ENCODE peak calls at places on chromosomes 2 and 18, in nine cellular contexts. Y, G, X, R, Z, J, S, E and O are unnamed samples.

GRCh38 chr2:222391866-222392265 is 32.5 kb upstream of the SGPP2 start:
- DNase-seq in Y (no peak), G (no peak), X (no peak), R (no peak), Z (no peak), J (no peak), S (no peak), E (no peak), O (no peak)

GRCh38 chr2:22992446-22992845 is 392.5 kb upstream of the KLHL29 start:
- DNase-seq in Y (no peak), G (no peak), X (no peak), R (no peak), Z (no peak), J (no peak), S (no peak), E (no peak), O (no peak)

GRCh38 chr18:59155140-59155539 is 15.5 kb downstream of the SEC11C start:
- DNase-seq in Y (no peak), G (no peak), X (no peak), R (no peak), Z (no peak), J (no peak), S (no peak), E (no peak), O (no peak)

GRCh38 chr18:69954719-69955118 is 7.0 kb upstream of the CD226 start:
- DNase-seq in Y (no peak), G (no peak), X (no peak), R (no peak), Z (no peak), J (no peak), S (no peak), E (no peak), O (no peak)

GRCh38 chr18:68461635-68462034 is 253.3 kb downstream of the TMX3 start:
- DNase-seq in Y (no peak), G (no peak), X (no peak), R (no peak), Z (no peak), J (no peak), S (no peak), E (no peak), O (no peak)

GRCh38 chr2:149082781-149083180 is 44.3 kb downstream of the LYPD6B start:
- DNase-seq in Y (no peak), G (no peak), X (no peak), R (no peak), Z (peak), J (no peak), S (no peak), E (no peak), O (no peak)

GRCh38 chr2:133667085-133667484 is 98.8 kb upstream of the NCKAP5 start:
- DNase-seq in Y (no peak), G (no peak), X (no peak), R (no peak), Z (no peak), J (no peak), S (no peak), E (no peak), O (no peak)

GRCh38 chr2:26976242-26976641 is 5.8 kb downstream of the MAPRE3 start:
- DNase-seq in Y (no peak), G (no peak), X (no peak), R (no peak), Z (no peak), J (no peak), S (no peak), E (no peak), O (no peak)

GRCh38 chr2:241070811-241071676 is 31.0 kb downstream of the MTERF4 start:
- DNase-seq in Y (no peak), G (no peak), X (no peak), R (no peak), Z (no peak), J (no peak), S (no peak), E (no peak), O (peak)

GRCh38 chr2:241887806-241888522 is 18.4 kb downstream of the RTP5 start:
- DNase-seq in Y (no peak), G (no peak), X (no peak), R (no peak), Z (no peak), J (no peak), S (no peak), E (no peak), O (no peak)

GRCh38 chr2:12694990-12695774 is 21.6 kb upstream of the TRIB2 start:
- DNase-seq in Y (no peak), G (no peak), X (no peak), R (no peak), Z (no peak), J (no peak), S (no peak), E (no peak), O (no peak)

GRCh38 chr2:85179541-85179940 is 46.3 kb downstream of the TCF7L1 start:
- DNase-seq in Y (no peak), G (no peak), X (no peak), R (no peak), Z (no peak), J (no peak), S (no peak), E (no peak), O (peak)
- TF ChIP-seq POLR2AphosphoS5 in Y (no peak), G (no peak), X (no peak), R (no peak), Z (no peak), J (no peak), S (no peak), E (no peak), O (no peak)

GRCh38 chr2:162833345-162833744 is 5.2 kb downstream of the KCNH7 start:
- DNase-seq in Y (no peak), G (no peak), X (no peak), R (no peak), Z (no peak), J (no peak), S (no peak), E (no peak), O (no peak)
- TF ChIP-seq POLR2AphosphoS5 in Y (no peak), G (no peak), X (no peak), R (no peak), Z (no peak), J (no peak), S (no peak), E (no peak), O (no peak)

GRCh38 chr2:5520352-5520996 is 171.7 kb upstream of the SOX11 start:
- DNase-seq in Y (no peak), G (no peak), X (no peak), R (no peak), Z (no peak), J (no peak), S (no peak), E (no peak), O (no peak)
- TF ChIP-seq POLR2AphosphoS5 in Y (no peak), G (no peak), X (no peak), R (no peak), Z (no peak), J (no peak), S (no peak), E (no peak), O (no peak)

GRCh38 chr18:74609535-74609934 is 11.9 kb downstream of the ZNF407 start:
- DNase-seq in Y (no peak), G (no peak), X (no peak), R (no peak), Z (no peak), J (no peak), S (no peak), E (no peak), O (no peak)

GRCh38 chr18:74608681-74609080 is 11.0 kb downstream of the ZNF407 start:
- DNase-seq in Y (peak), G (no peak), X (no peak), R (no peak), Z (no peak), J (no peak), S (no peak), E (no peak), O (no peak)

GRCh38 chr18:74610216-74610615 is 12.5 kb downstream of the ZNF407 start:
- DNase-seq in Y (no peak), G (no peak), X (no peak), R (peak), Z (no peak), J (no peak), S (no peak), E (no peak), O (no peak)

GRCh38 chr18:74604366-74604765 is 6.7 kb downstream of the ZNF407 start:
- DNase-seq in Y (no peak), G (no peak), X (no peak), R (no peak), Z (no peak), J (no peak), S (no peak), E (no peak), O (no peak)

GRCh38 chr18:74604774-74605173 is 7.1 kb downstream of the ZNF407 start:
- DNase-seq in Y (no peak), G (no peak), X (no peak), R (no peak), Z (no peak), J (no peak), S (no peak), E (no peak), O (no peak)
- TF ChIP-seq POLR2AphosphoS5 in Y (no peak), G (no peak), X (no peak), R (no peak), Z (no peak), J (no peak), S (no peak), E (no peak), O (no peak)

DNA sequence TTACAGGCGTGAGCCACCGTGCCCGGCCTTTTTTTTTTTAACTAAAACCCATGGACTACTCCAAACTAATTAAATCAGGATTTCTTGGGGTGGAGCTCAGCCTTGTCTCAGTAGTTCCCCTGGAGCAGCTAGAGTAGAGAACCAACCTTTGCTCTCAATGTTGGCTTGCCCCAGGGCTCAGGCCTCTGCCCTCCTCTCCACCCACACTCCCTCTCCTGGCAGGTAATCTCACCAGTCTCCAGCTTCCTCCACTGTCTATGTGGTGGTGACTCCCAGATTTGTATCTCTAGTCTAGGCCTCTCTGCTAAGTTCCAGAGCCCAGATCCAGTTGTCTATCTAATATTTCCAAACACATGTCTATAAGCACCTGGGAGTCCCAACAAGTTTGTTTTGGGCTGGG is 9.6 kb upstream of the MTA3 start:
- DNase-seq in Y (peak), G (no peak), X (peak), R (no peak), Z (no peak), J (no peak), S (no peak), E (no peak), O (no peak)
- TF ChIP-seq POLR2AphosphoS5 in Y (no peak), G (no peak), X (no peak), R (no peak), Z (no peak), J (no peak), S (no peak), E (no peak), O (no peak)

GRCh38 chr2:109352066-109352897 is 223.3 kb downstream of the SH3RF3 start:
- DNase-seq in Y (no peak), G (no peak), X (peak), R (no peak), Z (no peak), J (no peak), S (peak), E (no peak), O (peak)

GRCh38 chr2:109352898-109353689 is 224.1 kb downstream of the SH3RF3 start:
- DNase-seq in Y (no peak), G (no peak), X (peak), R (no peak), Z (no peak), J (no peak), S (no peak), E (no peak), O (peak)

GRCh38 chr2:109349555-109350430 is 220.8 kb downstream of the SH3RF3 start:
- DNase-seq in Y (no peak), G (no peak), X (peak), R (no peak), Z (no peak), J (no peak), S (no peak), E (no peak), O (no peak)

GRCh38 chr2:109350526-109350925 is 221.5 kb downstream of the SH3RF3 start:
- DNase-seq in Y (no peak), G (no peak), X (no peak), R (no peak), Z (no peak), J (no peak), S (no peak), E (no peak), O (no peak)

DNA sequence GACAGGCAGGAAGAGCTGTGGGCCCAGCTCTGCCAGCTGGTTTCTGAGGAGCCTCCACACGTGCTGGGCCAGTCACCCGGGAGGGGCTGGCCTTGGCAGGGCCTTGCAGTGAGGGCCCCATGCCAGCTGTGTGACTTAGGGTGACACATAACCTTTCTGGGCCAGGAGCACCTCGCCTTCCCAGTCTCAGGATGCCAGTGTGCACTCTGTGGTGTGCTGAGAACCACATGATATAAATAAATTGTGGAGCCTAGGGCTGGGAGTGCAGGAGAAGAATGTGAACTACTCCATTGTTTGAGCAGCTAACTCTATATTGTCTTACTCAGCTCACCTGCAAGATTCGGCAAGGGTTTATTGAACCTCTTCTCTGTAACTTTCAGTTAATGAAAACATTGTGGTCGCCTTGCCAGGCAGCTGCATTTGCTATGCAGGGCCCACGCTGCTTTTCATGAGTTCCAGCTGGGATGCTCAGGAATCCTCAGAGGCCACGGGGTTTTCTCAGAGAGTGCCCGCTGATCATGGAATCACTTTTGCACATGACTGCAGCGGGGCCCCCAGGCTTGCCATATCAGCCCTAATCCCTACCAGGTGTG is 222.3 kb downstream of the SH3RF3 start:
- DNase-seq in Y (no peak), G (no peak), X (peak), R (no peak), Z (no peak), J (no peak), S (peak), E (peak), O (peak)
- TF ChIP-seq POLR2AphosphoS5 in Y (no peak), G (no peak), X (peak), R (no peak), Z (no peak), J (no peak), S (no peak), E (peak), O (peak)

DNA sequence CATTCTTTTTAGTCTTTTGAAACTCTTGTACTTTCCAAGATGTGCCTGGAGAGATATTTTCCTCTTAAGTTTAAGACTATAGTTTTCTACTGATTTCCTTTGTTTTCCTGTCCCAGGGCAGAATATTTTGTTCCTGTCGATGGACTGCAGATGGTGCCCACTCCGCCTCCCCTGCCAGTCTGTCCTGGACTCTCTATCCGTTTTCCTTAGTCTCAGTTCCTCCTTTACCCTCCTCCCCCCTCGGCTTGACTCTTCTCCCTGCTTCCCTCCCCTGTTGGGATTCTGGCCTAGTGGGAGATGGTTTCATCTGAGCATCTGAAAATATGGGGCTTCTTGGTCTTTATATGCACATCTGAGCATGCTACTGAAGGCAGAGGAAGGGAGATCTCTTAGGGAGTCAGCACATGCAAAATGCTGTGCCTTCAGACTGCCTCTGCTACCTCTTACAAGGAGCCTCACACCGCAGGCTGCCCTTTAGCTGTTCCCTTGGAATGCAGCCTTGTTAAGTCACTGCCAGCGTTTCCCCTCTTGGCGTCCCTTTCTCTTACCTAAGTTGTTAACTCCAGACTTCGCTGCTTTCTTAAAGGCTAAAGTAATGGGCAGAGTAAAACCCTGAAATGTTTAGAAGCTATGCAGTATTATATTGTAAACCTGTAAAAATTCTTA is 49.6 kb downstream of the LDLRAD4 start:
- DNase-seq in Y (no peak), G (no peak), X (peak), R (no peak), Z (no peak), J (no peak), S (peak), E (peak), O (peak)
- TF ChIP-seq POLR2AphosphoS5 in Y (no peak), G (no peak), X (no peak), R (no peak), Z (no peak), J (no peak), S (no peak), E (no peak), O (no peak)